ENCODE peak calls at places on chromosomes 7 and 10, in five cellular contexts. D, H, O, V and L are unnamed samples.

GRCh38 chr7:41886906-41887311 is 184.0 kb upstream of the INHBA start:
- DNase-seq in D (no peak), O (no peak), H (no peak), V (no peak), L (no peak)

GRCh38 chr7:151752816-151753600 is 123.9 kb downstream of the PRKAG2 start:
- DNase-seq in H (no peak), V (no peak), D (no peak), O (no peak), L (no peak)

GRCh38 chr10:80684217-80684616 is 146.5 kb downstream of the SH2D4B start:
- DNase-seq in O (no peak), V (no peak), D (peak; percentile 21), H (no peak), L (peak; percentile 90)

GRCh38 chr7:1924185-1924817 is 254.2 kb downstream of the ELFN1 start:
- DNase-seq in O (no peak), H (no peak), V (no peak), D (no peak), L (no peak)

GRCh38 chr7:48097511-48098231 is 8.6 kb downstream of the UPP1 start:
- DNase-seq in D (no peak), O (no peak), V (no peak), H (no peak), L (no peak)

GRCh38 chr7:3197567-3198212 is 103.4 kb upstream of the SDK1 start:
- DNase-seq in O (no peak), H (no peak), D (no peak), V (no peak), L (no peak)

GRCh38 chr7:125391921-125392320 is 462.3 kb upstream of the POT1 start:
- DNase-seq in H (no peak), O (no peak), D (no peak), V (no peak), L (no peak)

GRCh38 chr10:119423510-119423874 is 119.0 kb downstream of the RGS10 start:
- DNase-seq in H (no peak), O (no peak), D (no peak), V (no peak), L (no peak)

GRCh38 chr7:11747715-11748485 is 84.1 kb downstream of the THSD7A start:
- DNase-seq in O (no peak), D (no peak), V (no peak), H (no peak), L (no peak)

GRCh38 chr7:129434172-129434845 is at the start of gene STRIP2:
- DNase-seq in O (peak; percentile 40), H (peak; percentile 80), D (peak; percentile 94), V (peak; percentile 99), L (peak; percentile 99)

GRCh38 chr10:62456611-62457101 is 82.5 kb downstream of the ZNF365 start:
- DNase-seq in O (peak; percentile 86), D (no peak), V (no peak), H (no peak), L (no peak)

GRCh38 chr7:66070222-66070621 is 5.4 kb upstream of the ASL start:
- DNase-seq in D (no peak), H (no peak), V (no peak), O (no peak), L (no peak)

DNA sequence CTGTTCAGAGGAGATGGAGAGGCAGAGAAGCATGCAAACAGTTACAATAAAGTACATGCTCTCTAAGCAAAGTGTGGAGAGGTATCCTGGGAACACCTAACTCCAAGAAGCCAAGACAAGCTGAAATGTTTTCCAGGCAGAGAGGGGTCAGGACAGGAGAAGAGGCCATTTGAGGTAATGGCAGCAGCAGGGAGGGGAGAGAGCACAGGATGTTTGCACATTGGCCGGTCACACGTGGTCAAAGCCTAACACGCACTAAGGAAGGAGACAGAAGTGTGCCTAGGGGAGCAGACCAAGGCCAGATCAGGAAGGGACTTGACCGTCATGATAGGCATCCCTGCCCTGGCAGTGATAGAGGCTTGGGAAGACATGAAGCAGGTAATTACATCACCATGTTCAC is 101.5 kb downstream of the CTTNBP2 start:
- DNase-seq in V (no peak), O (no peak), H (no peak), D (no peak), L (no peak)
- TF ChIP-seq ESRRA in V (no peak), O (no peak), H (no peak), D (no peak), L (no peak)

GRCh38 chr10:23439452-23439919 is 611 bp downstream of the OTUD1 start:
- DNase-seq in H (no peak), D (peak; percentile 17), V (peak; percentile 23), O (no peak), L (peak; percentile 18)
- TF ChIP-seq ESRRA in H (no peak), D (no peak), V (no peak), O (no peak), L (no peak)

GRCh38 chr7:6623589-6624245 is 8.3 kb downstream of the ZNF853 start:
- DNase-seq in V (no peak), O (no peak), D (no peak), H (no peak), L (no peak)
- TF ChIP-seq ESRRA in V (no peak), O (no peak), D (no peak), H (no peak), L (no peak)

GRCh38 chr7:7237201-7237977 is 55.0 kb downstream of the C1GALT1 start:
- DNase-seq in O (no peak), H (no peak), V (no peak), D (no peak), L (no peak)
- TF ChIP-seq ESRRA in O (no peak), H (no peak), V (no peak), D (no peak), L (no peak)

GRCh38 chr10:114195079-114195478 is 15.9 kb downstream of the TDRD1 start:
- DNase-seq in O (no peak), H (no peak), V (no peak), D (no peak), L (no peak)
- TF ChIP-seq ESRRA in O (no peak), H (no peak), V (no peak), D (no peak), L (no peak)

DNA sequence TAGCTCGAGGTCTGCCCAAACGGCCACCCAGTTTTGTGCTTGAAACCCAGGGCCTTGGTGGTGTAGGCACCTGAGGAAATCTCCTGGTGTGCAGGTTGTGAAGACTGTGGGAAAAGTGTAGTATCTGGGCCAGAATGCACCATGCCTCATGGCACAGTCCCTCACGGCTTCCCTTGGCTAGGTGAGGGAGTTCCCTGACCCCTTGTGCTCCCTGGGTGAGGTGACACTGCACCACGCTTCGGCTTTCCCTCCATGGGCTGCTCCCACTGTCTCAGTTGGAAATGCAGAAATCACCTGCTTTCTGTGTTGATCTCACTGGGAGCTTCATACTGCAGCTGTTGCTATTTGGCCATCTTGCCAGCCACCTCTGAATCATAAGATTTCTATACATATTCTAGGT is 62.4 kb upstream of the CDK6 start:
- DNase-seq in D (no peak), V (no peak), O (no peak), H (no peak), L (no peak)
- TF ChIP-seq ESRRA in D (no peak), V (no peak), O (no peak), H (no peak), L (no peak)

GRCh38 chr7:112970771-112971170 is 115.9 kb downstream of the GPR85 start:
- DNase-seq in D (no peak), H (no peak), V (no peak), O (no peak), L (peak; percentile 27)
- TF ChIP-seq ESRRA in D (no peak), H (no peak), V (no peak), O (no peak), L (no peak)

GRCh38 chr10:76248781-76249180 is 817.4 kb downstream of the LRMDA start:
- DNase-seq in O (no peak), D (no peak), H (no peak), V (no peak), L (no peak)
- TF ChIP-seq ESRRA in O (no peak), D (no peak), H (no peak), V (no peak), L (no peak)

GRCh38 chr10:38184477-38184876 is 90.3 kb downstream of the ZNF37A start:
- DNase-seq in V (no peak), D (no peak), O (no peak), H (no peak), L (no peak)
- TF ChIP-seq ESRRA in V (no peak), D (no peak), O (no peak), H (no peak), L (no peak)